ENCODE peak calls at places on chromosomes 16 and 17, in eight cellular contexts. S is IMR-90, R is GM23338, T is upper lobe of right lung, E is fibroblast of the aortic adventitia, J is foreskin fibroblast, W is neural progenitor cell, X is transverse colon. Z is an unnamed sample.

GRCh38 chr17:15171433-15172047 is 93.6 kb downstream of the PMP22 start:
- DNase-seq in S (peak), R (peak), T (peak), E (peak), J (peak), W (peak), X (peak), Z (peak)

GRCh38 chr16:75246504-75247205 is 4.8 kb downstream of the BCAR1 start:
- DNase-seq in S (peak), R (no peak), T (no peak), E (peak), J (no peak), W (no peak), X (no peak), Z (no peak)

GRCh38 chr16:66254751-66255150 is 111.7 kb upstream of the CDH5 start:
- DNase-seq in S (peak), R (no peak), T (no peak), E (no peak), J (peak), W (no peak), X (no peak), Z (peak)

GRCh38 chr16:80009971-80010659 is 409.6 kb upstream of the MAF start:
- DNase-seq in S (no peak), R (no peak), T (no peak), E (no peak), J (no peak), W (no peak), X (no peak), Z (no peak)

GRCh38 chr16:1367486-1368174 is 15.9 kb downstream of the GNPTG start:
- DNase-seq in S (no peak), R (no peak), T (no peak), E (no peak), J (no peak), W (no peak), X (no peak), Z (no peak)

GRCh38 chr16:89721644-89722391 is 481 bp downstream of the ZNF276 start:
- DNase-seq in S (peak), R (peak), T (peak), E (peak), J (peak), W (peak), X (peak), Z (peak)

GRCh38 chr16:1527836-1528811 is 5.3 kb upstream of the TMEM204 start:
- DNase-seq in S (no peak), R (no peak), T (no peak), E (peak), J (peak), W (peak), X (no peak), Z (peak)

GRCh38 chr17:73999246-73999645 is 204.2 kb upstream of the RPL38 start:
- DNase-seq in S (no peak), R (no peak), T (no peak), E (no peak), J (no peak), W (no peak), X (no peak), Z (no peak)

GRCh38 chr17:73998246-73999220 is 204.9 kb upstream of the RPL38 start:
- DNase-seq in S (no peak), R (peak), T (peak), E (no peak), J (no peak), W (peak), X (peak), Z (no peak)

GRCh38 chr16:17313085-17313611 is 157.6 kb downstream of the XYLT1 start:
- DNase-seq in S (peak), R (no peak), T (no peak), E (no peak), J (peak), W (no peak), X (peak), Z (peak)

GRCh38 chr17:73969956-73970355 is 233.5 kb upstream of the RPL38 start:
- DNase-seq in S (no peak), R (no peak), T (peak), E (no peak), J (no peak), W (no peak), X (peak), Z (peak)

GRCh38 chr17:21286066-21286770 is 1.7 kb downstream of the MAP2K3 start:
- DNase-seq in S (peak), R (no peak), T (peak), E (peak), J (peak), W (peak), X (peak), Z (peak)

GRCh38 chr16:85306071-85306792 is 194.0 kb upstream of the CIBAR2 start:
- DNase-seq in S (peak), R (no peak), T (peak), E (peak), J (peak), W (peak), X (peak), Z (peak)

GRCh38 chr17:70050931-70051330 is 24.1 kb upstream of the KCNJ16 start:
- DNase-seq in S (no peak), R (no peak), T (no peak), E (peak), J (no peak), W (no peak), X (no peak), Z (no peak)

GRCh38 chr16:56420613-56421012 is 4.7 kb downstream of the AMFR start:
- DNase-seq in S (no peak), R (no peak), T (no peak), E (no peak), J (no peak), W (no peak), X (no peak), Z (no peak)

GRCh38 chr16:88992351-88993005 is 15.5 kb upstream of the CBFA2T3 start:
- DNase-seq in S (no peak), R (no peak), T (no peak), E (no peak), J (no peak), W (no peak), X (no peak), Z (no peak)

GRCh38 chr17:36544049-36544319 is 735 bp upstream of the GGNBP2 start:
- DNase-seq in S (peak), R (peak), T (no peak), E (peak), J (peak), W (peak), X (no peak), Z (peak)
- TF ChIP-seq CTCF in S (peak), R (peak), T (no peak), E (peak), J (peak), W (no peak), X (no peak), Z (peak)

GRCh38 chr17:58694302-58694701 is 1.9 kb downstream of the RAD51C start:
- DNase-seq in S (no peak), R (no peak), T (no peak), E (no peak), J (no peak), W (no peak), X (no peak), Z (no peak)

GRCh38 chr17:58694826-58695225 is 2.4 kb downstream of the RAD51C start:
- DNase-seq in S (no peak), R (no peak), T (no peak), E (no peak), J (no peak), W (no peak), X (no peak), Z (no peak)

GRCh38 chr17:58693208-58693607 is 806 bp downstream of the RAD51C start:
- DNase-seq in S (no peak), R (no peak), T (no peak), E (peak), J (peak), W (no peak), X (no peak), Z (peak)

GRCh38 chr17:58692239-58693055 is at the start of gene RAD51C:
- DNase-seq in S (peak), R (peak), T (peak), E (peak), J (peak), W (peak), X (peak), Z (peak)

GRCh38 chr17:58693751-58694150 is 1.3 kb downstream of the RAD51C start:
- DNase-seq in S (no peak), R (no peak), T (no peak), E (peak), J (no peak), W (no peak), X (no peak), Z (no peak)
- H3K4me3 ChIP-seq in S (no peak), R (no peak), T (no peak), E (no peak), J (no peak), W (peak), X (no peak), Z (no peak)

GRCh38 chr16:81478876-81479496 is 34.4 kb downstream of the CMIP start:
- DNase-seq in S (no peak), R (no peak), T (no peak), E (no peak), J (no peak), W (no peak), X (peak), Z (no peak)

GRCh38 chr16:81482329-81483063 is 37.9 kb downstream of the CMIP start:
- DNase-seq in S (no peak), R (no peak), T (no peak), E (no peak), J (no peak), W (no peak), X (no peak), Z (no peak)

GRCh38 chr16:81478294-81478693 is 33.7 kb downstream of the CMIP start:
- DNase-seq in S (no peak), R (no peak), T (no peak), E (no peak), J (no peak), W (no peak), X (no peak), Z (no peak)

GRCh38 chr16:81483064-81483969 is 38.7 kb downstream of the CMIP start:
- DNase-seq in S (peak), R (no peak), T (no peak), E (peak), J (peak), W (no peak), X (no peak), Z (no peak)

DNA sequence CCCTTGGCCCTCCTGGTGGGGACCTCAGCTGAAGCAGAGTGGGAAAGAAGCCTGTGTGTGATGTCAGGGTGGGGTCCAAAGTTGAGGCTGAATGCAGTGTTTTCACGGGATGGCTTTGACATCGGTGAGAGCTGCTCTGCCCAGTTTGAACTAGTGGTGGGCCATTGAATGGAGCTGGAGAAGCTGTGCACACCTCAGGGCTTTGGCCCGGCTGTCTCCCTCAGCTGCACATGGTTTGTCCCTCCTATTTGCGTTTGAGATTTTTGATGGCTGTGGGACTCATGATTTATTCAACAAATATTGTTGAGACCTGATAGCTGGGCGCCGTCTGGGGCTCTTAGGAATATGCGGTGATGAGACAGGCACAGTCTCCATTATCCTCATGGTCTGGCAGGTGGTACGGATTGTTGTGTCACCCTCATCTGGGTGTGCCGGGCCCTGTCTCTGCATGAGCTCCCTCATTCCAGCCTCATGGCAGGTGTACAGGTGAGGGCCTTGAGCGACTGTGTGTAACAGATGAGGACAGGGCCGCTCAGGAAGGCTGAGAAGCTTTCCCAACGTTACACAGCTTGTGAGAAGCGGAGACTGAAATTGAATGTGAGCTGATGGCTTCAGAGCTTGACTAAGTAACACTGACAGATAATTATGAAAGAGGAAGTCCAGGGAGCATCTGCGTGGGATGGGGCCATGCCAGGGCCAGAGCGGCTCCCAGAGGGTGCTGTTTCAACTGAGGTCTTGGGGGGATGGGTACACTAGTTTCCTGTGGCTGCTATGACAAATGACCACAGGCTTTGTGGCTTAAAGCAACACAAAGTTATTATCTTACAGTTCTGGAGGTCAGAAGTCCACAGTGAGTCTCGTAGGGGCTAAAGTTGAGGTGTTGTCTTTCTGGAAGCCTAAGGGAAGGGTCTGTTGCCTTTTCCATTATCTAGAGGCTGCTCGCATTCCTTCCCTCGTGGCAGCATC is 36.5 kb downstream of the CMIP start:
- DNase-seq in S (peak), R (no peak), T (peak), E (no peak), J (no peak), W (no peak), X (peak), Z (peak)
- TF ChIP-seq CTCF in S (no peak), R (no peak), T (no peak), E (no peak), J (no peak), W (no peak), X (no peak), Z (no peak)

GRCh38 chr17:43995150-43995471 is 9.3 kb upstream of the NAGS start:
- DNase-seq in S (no peak), R (no peak), T (no peak), E (no peak), J (no peak), W (no peak), X (no peak), Z (no peak)
- H3K4me3 ChIP-seq in S (no peak), R (peak), T (no peak), E (no peak), J (no peak), W (peak), X (no peak), Z (no peak)

DNA sequence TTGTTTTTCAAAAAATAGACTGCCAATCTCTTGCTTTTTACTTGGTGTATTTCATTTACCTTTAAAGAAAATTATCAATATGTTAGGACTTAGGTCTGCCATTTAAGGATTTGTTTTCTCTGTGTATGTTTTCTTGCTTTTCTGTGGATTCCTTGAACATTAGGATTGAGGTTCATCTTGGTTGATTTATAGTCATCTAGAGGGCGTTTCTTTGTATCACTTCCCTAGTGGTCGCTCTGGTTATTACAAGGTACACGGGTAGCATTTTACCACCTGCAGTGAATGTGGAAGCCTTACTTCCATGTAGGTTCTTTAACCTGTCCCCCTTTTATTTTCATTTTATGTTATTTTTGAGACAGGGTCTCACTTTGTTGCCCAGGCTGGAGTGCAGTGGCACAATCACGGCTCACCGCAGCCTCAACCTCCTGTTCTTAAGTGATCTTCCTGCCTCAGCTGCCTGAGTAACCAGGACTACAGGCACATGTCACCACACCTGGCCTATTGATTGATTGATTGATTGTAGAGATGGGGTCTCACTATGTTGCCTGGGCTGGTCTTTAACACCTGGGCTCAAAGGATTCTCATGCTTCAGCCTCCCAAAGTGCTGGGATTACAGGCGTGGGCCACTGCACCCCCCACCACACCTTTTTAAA is 35.2 kb upstream of the CBX4 start:
- DNase-seq in S (peak), R (peak), T (no peak), E (peak), J (peak), W (peak), X (no peak), Z (peak)
- TF ChIP-seq CTCF in S (peak), R (peak), T (peak), E (peak), J (peak), W (peak), X (peak), Z (peak)

DNA sequence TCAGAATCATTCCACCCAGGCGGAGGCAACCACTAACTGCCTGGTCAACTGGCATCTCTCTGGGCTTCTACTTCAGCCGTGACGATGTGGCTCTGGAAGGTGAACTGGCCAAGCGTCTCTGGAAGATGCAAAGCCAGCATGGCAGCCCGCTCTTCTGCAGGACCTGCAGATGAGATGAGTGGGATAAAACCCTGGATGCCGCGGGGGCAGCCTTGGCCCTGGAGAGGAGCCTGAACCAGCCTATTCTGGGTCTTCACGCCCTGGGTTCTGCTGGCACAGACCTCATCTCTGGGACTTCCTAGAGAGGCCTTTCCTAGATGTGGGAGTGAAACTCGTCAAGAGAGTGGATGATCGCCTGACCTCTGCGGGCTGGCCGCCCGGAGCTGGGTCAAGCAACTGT is 10.6 kb downstream of the UBB start:
- DNase-seq in S (no peak), R (no peak), T (no peak), E (no peak), J (no peak), W (no peak), X (no peak), Z (no peak)
- H3K4me3 ChIP-seq in S (no peak), R (no peak), T (no peak), E (no peak), J (no peak), W (no peak), X (no peak), Z (no peak)

GRCh38 chr16:24580665-24581064 is 41.3 kb downstream of the RBBP6 start:
- DNase-seq in S (peak), R (no peak), T (no peak), E (peak), J (peak), W (no peak), X (no peak), Z (peak)
- TF ChIP-seq CTCF in S (peak), R (no peak), T (peak), E (peak), J (peak), W (peak), X (peak), Z (peak)

DNA sequence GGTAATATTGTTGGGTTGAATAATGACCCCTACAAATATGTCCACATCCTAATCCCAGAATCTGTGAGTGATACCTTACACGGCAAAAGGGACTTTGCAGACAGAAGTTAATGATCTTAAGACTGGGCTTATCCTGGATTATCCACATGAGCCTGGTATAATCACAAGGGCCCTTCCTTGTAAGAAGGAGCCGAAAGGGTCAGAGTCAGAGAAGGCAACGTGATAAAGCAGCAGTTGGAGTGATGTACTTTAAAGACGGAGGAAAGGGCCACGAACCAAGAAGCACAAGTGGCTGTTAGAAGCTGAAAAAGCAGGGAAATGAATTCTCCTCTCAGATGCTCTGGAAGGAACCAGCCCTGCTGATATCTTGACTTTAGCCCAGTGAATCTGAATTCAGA is 137.8 kb downstream of the UTP18 start:
- DNase-seq in S (no peak), R (no peak), T (no peak), E (no peak), J (no peak), W (no peak), X (no peak), Z (no peak)
- H3K4me3 ChIP-seq in S (no peak), R (no peak), T (no peak), E (no peak), J (no peak), W (no peak), X (no peak), Z (no peak)

GRCh38 chr17:81303385-81303784 is 8.3 kb upstream of the SLC38A10 start:
- DNase-seq in S (no peak), R (no peak), T (no peak), E (no peak), J (no peak), W (no peak), X (no peak), Z (no peak)

GRCh38 chr17:81304196-81305015 is 9.3 kb upstream of the SLC38A10 start:
- DNase-seq in S (no peak), R (no peak), T (no peak), E (no peak), J (no peak), W (no peak), X (no peak), Z (no peak)

GRCh38 chr17:81302324-81302723 is 7.2 kb upstream of the SLC38A10 start:
- DNase-seq in S (no peak), R (no peak), T (no peak), E (no peak), J (no peak), W (no peak), X (no peak), Z (no peak)

GRCh38 chr17:81301195-81302144 is 6.4 kb upstream of the SLC38A10 start:
- DNase-seq in S (no peak), R (no peak), T (no peak), E (no peak), J (no peak), W (no peak), X (no peak), Z (no peak)

DNA sequence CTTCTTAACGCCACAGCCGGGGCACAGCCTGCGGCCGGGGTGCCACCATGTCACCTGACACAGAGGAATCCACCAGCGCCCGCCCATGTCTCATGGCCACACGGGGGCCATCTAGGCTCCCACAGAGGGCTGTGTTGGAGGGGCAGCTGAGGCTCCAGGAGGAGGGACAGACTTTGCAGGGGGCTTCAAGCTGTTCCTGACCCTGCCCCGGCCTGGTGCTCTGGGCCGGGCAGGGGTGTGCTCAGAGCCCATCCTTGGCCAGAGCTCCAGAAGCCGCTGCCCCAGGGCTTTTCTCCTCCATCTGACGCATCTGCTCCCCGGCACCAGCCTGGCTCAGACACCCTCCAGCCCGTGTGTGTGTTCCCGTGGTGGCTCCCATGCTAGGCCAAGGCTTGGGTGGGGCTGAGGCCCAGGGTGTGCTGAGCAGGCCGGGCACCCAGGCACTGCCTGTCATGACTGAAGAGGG is 7.8 kb upstream of the SLC38A10 start:
- DNase-seq in S (no peak), R (no peak), T (no peak), E (no peak), J (peak), W (peak), X (no peak), Z (no peak)
- TF ChIP-seq CTCF in S (no peak), R (peak), T (no peak), E (no peak), J (no peak), W (peak), X (no peak), Z (no peak)

GRCh38 chr17:4554441-4554996 is 665 bp downstream of the MYBBP1A start:
- DNase-seq in S (no peak), R (no peak), T (peak), E (no peak), J (no peak), W (no peak), X (no peak), Z (no peak)
- H3K4me3 ChIP-seq in S (peak), R (peak), T (peak), E (peak), J (peak), W (peak), X (peak), Z (peak)